ENCODE peak calls at places on chromosomes 13 and 19, in seven cellular contexts. M is lower lobe of right lung, R is colonic mucosa, H is transverse colon, J is ascending aorta, G is IMR-90, T is right atrium auricular region. U is an unnamed sample.

GRCh38 chr13:52830946-52831345 is 17.5 kb downstream of the PCDH8 start:
- DNase-seq in M (no peak), R (no peak), H (no peak), J (no peak), G (peak), T (no peak), U (no peak)

GRCh38 chr13:20711301-20712044 is 8.0 kb downstream of the IL17D start:
- DNase-seq in M (no peak), R (no peak), H (no peak), J (no peak), G (no peak), T (peak), U (no peak)

GRCh38 chr13:106533101-106533939 is 2.1 kb downstream of the EFNB2 start:
- DNase-seq in M (peak), R (peak), H (peak), J (no peak), G (peak), T (peak), U (peak)

GRCh38 chr19:38473201-38473600 is 39.7 kb downstream of the RYR1 start:
- DNase-seq in M (no peak), R (no peak), H (no peak), J (no peak), G (no peak), T (no peak), U (no peak)

GRCh38 chr13:111152836-111153235 is 37.7 kb downstream of the ARHGEF7 start:
- DNase-seq in M (no peak), R (peak), H (no peak), J (no peak), G (no peak), T (no peak), U (no peak)

GRCh38 chr19:17445526-17446165 is 2.8 kb downstream of the TMEM221 start:
- DNase-seq in M (no peak), R (no peak), H (no peak), J (no peak), G (no peak), T (no peak), U (no peak)

GRCh38 chr19:34269968-34270621 is 15.7 kb downstream of the GARRE1 start:
- DNase-seq in M (peak), R (peak), H (peak), J (peak), G (peak), T (peak), U (no peak)

GRCh38 chr13:46523972-46524737 is 28.8 kb upstream of the LRCH1 start:
- DNase-seq in M (no peak), R (no peak), H (no peak), J (no peak), G (no peak), T (no peak), U (no peak)

GRCh38 chr19:55544014-55544413 is 1.3 kb downstream of the SBK3 start:
- DNase-seq in M (no peak), R (no peak), H (no peak), J (no peak), G (no peak), T (no peak), U (no peak)

GRCh38 chr19:39199025-39199424 is 2.3 kb downstream of the NCCRP1 start:
- DNase-seq in M (no peak), R (no peak), H (no peak), J (no peak), G (peak), T (no peak), U (no peak)

GRCh38 chr19:54191671-54192453 is 754 bp downstream of the TSEN34 start:
- DNase-seq in M (no peak), R (no peak), H (no peak), J (no peak), G (peak), T (no peak), U (no peak)

GRCh38 chr13:73737214-73737613 is 397.0 kb downstream of the KLF12 start:
- DNase-seq in M (no peak), R (no peak), H (no peak), J (no peak), G (no peak), T (no peak), U (no peak)

GRCh38 chr19:35211545-35212230 is 16.9 kb downstream of the FAM187B start:
- DNase-seq in M (peak), R (peak), H (peak), J (peak), G (no peak), T (peak), U (no peak)

GRCh38 chr13:45374917-45375316 is 33.9 kb upstream of the TPT1 start:
- DNase-seq in M (no peak), R (no peak), H (no peak), J (no peak), G (peak), T (no peak), U (no peak)

GRCh38 chr13:40517486-40518311 is 148.7 kb downstream of the FOXO1 start:
- DNase-seq in M (no peak), R (no peak), H (no peak), J (no peak), G (no peak), T (no peak), U (no peak)

GRCh38 chr19:928471-929259 is 2.8 kb downstream of the ARID3A start:
- DNase-seq in M (peak), R (no peak), H (no peak), J (no peak), G (no peak), T (no peak), U (no peak)

GRCh38 chr19:56566904-56567273 is 379 bp upstream of the ZNF470 start:
- DNase-seq in M (peak), R (peak), H (peak), J (no peak), G (no peak), T (peak), U (no peak)

GRCh38 chr13:91031508-91031907 is 316.0 kb upstream of the MIR17HG start:
- DNase-seq in M (no peak), R (no peak), H (no peak), J (no peak), G (no peak), T (no peak), U (no peak)

GRCh38 chr19:11421607-11422098 is 2.5 kb upstream of the RGL3 start:
- DNase-seq in M (peak), R (peak), H (peak), J (no peak), G (no peak), T (peak), U (no peak)

GRCh38 chr13:46016216-46016615 is 36.3 kb downstream of the ZC3H13 start:
- DNase-seq in M (no peak), R (no peak), H (no peak), J (no peak), G (no peak), T (no peak), U (no peak)

GRCh38 chr13:50060718-50061117 is 45.5 kb downstream of the KCNRG start:
- DNase-seq in M (no peak), R (no peak), H (no peak), J (no peak), G (no peak), T (no peak), U (no peak)

GRCh38 chr13:111177803-111178389 is 62.8 kb downstream of the ARHGEF7 start:
- DNase-seq in M (no peak), R (no peak), H (no peak), J (no peak), G (peak), T (no peak), U (no peak)

GRCh38 chr19:18915639-18916038 is 3.5 kb downstream of the COPE start:
- DNase-seq in M (no peak), R (peak), H (peak), J (no peak), G (peak), T (no peak), U (no peak)

GRCh38 chr19:46391296-46392251 is 21.8 kb downstream of the CCDC8 start:
- DNase-seq in M (peak), R (no peak), H (no peak), J (no peak), G (no peak), T (no peak), U (no peak)

GRCh38 chr19:41928221-41928683 is at the start of gene ERFL:
- DNase-seq in M (no peak), R (peak), H (no peak), J (no peak), G (no peak), T (no peak), U (no peak)
- TF ChIP-seq CTCF in M (no peak), R (no peak), H (no peak), J (no peak), G (no peak), T (no peak), U (no peak)

GRCh38 chr13:82480415-82480814 is 1401.9 kb downstream of the SLITRK1 start:
- DNase-seq in M (no peak), R (no peak), H (no peak), J (no peak), G (no peak), T (no peak), U (no peak)
- TF ChIP-seq CTCF in M (no peak), R (no peak), H (no peak), J (no peak), G (no peak), T (no peak), U (no peak)

DNA sequence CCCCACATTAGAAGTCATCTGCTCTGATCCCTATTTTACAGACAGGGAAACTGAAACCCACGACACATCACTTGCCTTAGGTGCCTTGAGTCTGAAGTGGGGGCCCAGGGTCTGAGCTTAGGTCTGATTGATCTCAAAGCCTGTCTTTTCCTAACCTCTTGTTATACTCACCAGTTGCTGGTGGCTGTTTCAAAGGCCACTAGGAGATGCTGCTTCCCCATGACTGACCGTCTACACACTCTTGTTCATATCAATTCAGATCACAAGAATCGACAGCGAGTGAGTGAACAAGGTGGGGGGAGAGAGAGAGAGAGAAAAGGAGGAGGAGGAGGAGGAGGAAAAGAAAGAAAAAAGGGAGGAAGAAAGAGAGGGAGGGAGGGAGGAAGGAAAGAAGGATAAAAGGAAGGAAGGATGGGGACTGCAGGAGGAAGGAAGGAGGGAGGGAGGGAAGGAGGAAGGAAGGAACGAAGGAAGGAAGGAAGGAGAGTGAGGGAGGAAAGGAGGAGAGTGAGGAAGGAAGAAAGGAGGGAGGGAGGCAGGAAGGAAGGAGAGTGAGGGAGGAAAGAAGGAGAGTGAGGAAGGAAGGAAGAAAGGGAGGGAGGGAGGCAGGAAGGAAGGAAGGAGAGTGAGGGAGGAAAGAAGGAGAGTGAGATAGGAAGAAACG is 3.3 kb downstream of the OR10H1 start:
- DNase-seq in M (no peak), R (no peak), H (peak), J (no peak), G (no peak), T (no peak), U (no peak)
- TF ChIP-seq CTCF in M (no peak), R (no peak), H (no peak), J (no peak), G (no peak), T (no peak), U (no peak)

DNA sequence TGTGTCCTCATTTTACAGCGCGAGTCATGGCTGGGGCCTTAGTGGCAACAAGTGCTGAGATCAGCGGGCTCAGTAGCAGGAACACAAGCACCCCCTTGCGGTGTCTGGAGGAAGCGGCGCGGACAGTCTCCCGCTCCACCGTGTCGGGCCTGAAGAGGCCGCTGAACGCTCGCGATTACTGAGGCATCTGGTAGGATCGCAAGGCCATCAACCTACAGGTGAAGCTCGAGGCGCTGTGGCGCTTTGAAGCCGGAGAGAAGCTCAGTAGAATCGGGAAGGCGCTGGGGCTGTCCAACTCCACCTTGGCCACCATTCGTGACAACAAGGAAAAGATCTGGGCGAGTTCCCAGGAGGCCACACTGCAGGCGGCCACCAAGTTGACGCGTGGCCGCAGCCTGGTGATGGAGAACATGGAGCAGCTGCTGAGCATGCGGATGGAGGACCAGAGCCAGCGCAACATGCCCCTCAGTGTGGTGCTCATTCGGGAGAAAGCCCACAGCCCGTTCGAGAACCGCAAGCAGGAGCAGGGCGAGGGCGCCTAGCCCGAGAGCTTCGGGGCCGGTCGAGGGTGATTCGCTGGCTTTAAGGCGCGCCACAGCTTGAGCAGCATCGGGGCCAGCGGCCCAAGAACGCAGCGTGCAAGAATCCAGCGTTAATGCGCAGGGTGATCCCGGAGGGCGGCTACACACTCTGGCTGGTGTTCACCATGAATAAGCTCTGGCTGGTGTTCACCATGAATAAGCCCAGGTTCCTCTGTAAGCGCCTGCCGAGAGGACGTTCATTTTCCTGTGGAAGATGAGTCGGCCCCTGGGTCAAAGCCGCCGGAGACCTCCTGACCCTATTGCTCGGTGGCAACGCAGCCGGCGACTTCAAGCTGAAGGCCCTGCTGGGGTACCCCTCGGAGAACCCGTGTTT is 8.3 kb upstream of the MZF1 start:
- DNase-seq in M (peak), R (peak), H (peak), J (peak), G (peak), T (peak), U (peak)
- TF ChIP-seq CTCF in M (peak), R (peak), H (peak), J (peak), G (peak), T (peak), U (peak)

DNA sequence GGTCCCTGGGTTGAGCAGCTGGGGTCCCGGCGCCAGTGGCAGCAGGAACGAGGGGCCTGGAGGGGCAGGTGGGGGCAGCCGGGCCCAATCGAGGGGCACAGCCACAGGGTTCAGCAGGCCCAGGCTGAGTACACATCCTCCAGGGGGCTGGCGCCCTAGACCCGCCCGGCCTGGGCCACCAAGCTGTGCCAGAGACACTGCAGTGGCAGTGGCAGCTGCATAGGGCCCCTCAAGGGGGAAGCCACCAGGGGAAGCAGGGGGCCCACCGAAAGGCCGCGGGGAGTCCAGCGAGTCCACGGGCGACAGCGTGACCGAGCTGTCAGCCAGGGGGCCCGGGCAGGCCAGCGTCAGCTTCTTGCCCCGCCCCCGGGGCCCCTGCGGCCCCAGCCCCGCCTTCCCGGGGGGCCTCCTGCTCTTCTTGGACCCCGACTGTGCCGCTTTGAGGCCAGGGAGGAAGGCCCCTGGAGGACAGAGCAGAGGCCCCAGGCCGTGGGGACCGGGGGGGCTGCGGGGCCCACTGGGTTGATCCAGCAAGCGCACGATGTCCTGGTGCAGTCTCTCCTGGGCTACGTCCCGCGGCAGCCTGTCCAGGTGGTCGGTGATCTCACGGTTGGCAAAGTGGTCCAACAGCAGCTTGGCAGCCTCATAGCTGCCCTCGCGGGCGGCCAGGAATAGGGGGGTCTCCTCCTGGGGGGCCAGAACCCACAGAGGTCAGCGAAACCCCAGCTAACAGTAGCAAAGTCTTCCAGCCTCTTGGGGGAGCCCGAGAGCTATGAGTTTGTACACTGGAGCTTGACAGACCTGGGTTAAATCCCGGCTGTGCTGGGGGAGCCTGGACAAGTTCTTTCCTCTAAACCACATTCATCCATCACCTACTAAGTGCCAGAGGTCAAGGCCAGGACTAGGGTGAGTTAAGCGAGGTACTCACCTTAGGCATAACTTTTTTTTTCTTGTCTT is 39.5 kb downstream of the NOTCH3 start:
- DNase-seq in M (no peak), R (no peak), H (no peak), J (no peak), G (peak), T (no peak), U (no peak)
- TF ChIP-seq CTCF in M (no peak), R (no peak), H (no peak), J (no peak), G (peak), T (no peak), U (no peak)

GRCh38 chr13:26883613-26884257 is 123.1 kb upstream of the GPR12 start:
- DNase-seq in M (no peak), R (no peak), H (no peak), J (no peak), G (no peak), T (no peak), U (no peak)
- TF ChIP-seq CTCF in M (no peak), R (no peak), H (no peak), J (no peak), G (no peak), T (no peak), U (no peak)

GRCh38 chr19:3277649-3278048 is 53.2 kb downstream of the CELF5 start:
- DNase-seq in M (no peak), R (no peak), H (no peak), J (no peak), G (no peak), T (no peak), U (no peak)

GRCh38 chr19:3274245-3275067 is 50.0 kb downstream of the CELF5 start:
- DNase-seq in M (no peak), R (no peak), H (no peak), J (no peak), G (no peak), T (no peak), U (no peak)

GRCh38 chr19:3276341-3276799 is 51.9 kb downstream of the CELF5 start:
- DNase-seq in M (peak), R (peak), H (peak), J (no peak), G (no peak), T (no peak), U (no peak)

GRCh38 chr19:3275068-3275582 is 50.7 kb downstream of the CELF5 start:
- DNase-seq in M (no peak), R (no peak), H (no peak), J (no peak), G (no peak), T (no peak), U (no peak)

GRCh38 chr19:3275583-3276340 is 51.3 kb downstream of the CELF5 start:
- DNase-seq in M (peak), R (peak), H (peak), J (no peak), G (peak), T (no peak), U (peak)
- TF ChIP-seq CTCF in M (peak), R (no peak), H (no peak), J (peak), G (no peak), T (no peak), U (no peak)

GRCh38 chr19:9883764-9884163 is 48.6 kb downstream of the PIN1 start:
- DNase-seq in M (no peak), R (no peak), H (no peak), J (no peak), G (no peak), T (no peak), U (no peak)

GRCh38 chr19:9883231-9883758 is 48.2 kb downstream of the PIN1 start:
- DNase-seq in M (no peak), R (no peak), H (no peak), J (no peak), G (no peak), T (no peak), U (no peak)

GRCh38 chr19:9881720-9882119 is 46.6 kb downstream of the PIN1 start:
- DNase-seq in M (no peak), R (peak), H (peak), J (no peak), G (no peak), T (no peak), U (no peak)

GRCh38 chr19:9885077-9885552 is 50.0 kb downstream of the PIN1 start:
- DNase-seq in M (no peak), R (no peak), H (no peak), J (peak), G (peak), T (no peak), U (no peak)
- TF ChIP-seq CTCF in M (peak), R (no peak), H (no peak), J (peak), G (peak), T (no peak), U (no peak)

DNA sequence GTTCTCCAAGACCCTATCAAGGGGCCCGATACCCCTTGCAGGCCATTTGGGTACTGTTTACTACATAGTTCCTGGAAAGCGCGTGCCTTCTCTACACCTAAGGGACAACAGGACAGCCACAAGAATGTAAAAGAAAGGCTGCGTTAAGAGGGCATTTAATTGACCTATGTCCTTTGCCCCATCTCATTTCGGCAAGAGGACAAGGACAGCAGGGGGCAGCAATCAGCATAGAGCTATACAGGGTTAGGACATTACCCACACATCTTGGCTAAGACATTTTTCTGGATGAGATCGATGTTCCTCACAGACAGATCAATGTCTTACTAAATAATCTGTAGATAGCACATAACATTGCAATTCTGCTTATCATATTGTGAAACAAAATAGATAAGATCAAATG is 41.2 kb downstream of the FLT3 start:
- DNase-seq in M (no peak), R (peak), H (peak), J (no peak), G (peak), T (no peak), U (no peak)
- TF ChIP-seq CTCF in M (peak), R (peak), H (peak), J (no peak), G (peak), T (no peak), U (no peak)

U was measured in omental fat pad.